ENCODE peak calls at places on chromosomes 1 and 21, in seven cellular contexts. W, X, P, J, F, Q and I are unnamed samples.

GRCh38 chr1:167774710-167775109 is 52.9 kb downstream of the MPZL1 start:
- DNase-seq in W (no peak), X (no peak), P (no peak), J (no peak), F (no peak), Q (no peak), I (no peak)

GRCh38 chr1:150567717-150568561 is 11.5 kb downstream of the MCL1 start:
- DNase-seq in W (peak; percentile 48), X (peak; percentile 97), P (peak; percentile 97), J (peak; percentile 99), F (peak; percentile 70), Q (peak; percentile 76), I (peak; percentile 87)

GRCh38 chr1:52702886-52703787 is 5.0 kb upstream of the COA7 start:
- DNase-seq in W (peak; percentile 94), X (peak; percentile 87), P (peak; percentile 91), J (peak; percentile 98), F (peak; percentile 91), Q (peak; percentile 89), I (peak; percentile 81)

GRCh38 chr1:13617108-13617507 is 33.5 kb downstream of the PDPN start:
- DNase-seq in W (no peak), X (no peak), P (peak; percentile 54), J (no peak), F (no peak), Q (no peak), I (no peak)

GRCh38 chr1:12173631-12174121 is 6.9 kb downstream of the TNFRSF1B start:
- DNase-seq in W (peak; percentile 65), X (no peak), P (peak; percentile 47), J (no peak), F (peak; percentile 82), Q (peak; percentile 40), I (no peak)

GRCh38 chr21:33238146-33238545 is 8.4 kb downstream of the IFNAR2 start:
- DNase-seq in W (no peak), X (no peak), P (no peak), J (no peak), F (no peak), Q (no peak), I (no peak)

GRCh38 chr1:74799119-74799518 is 66.2 kb downstream of the TYW3 start:
- DNase-seq in W (no peak), X (no peak), P (no peak), J (peak; percentile 28), F (no peak), Q (no peak), I (no peak)

GRCh38 chr1:66521736-66522365 is 12.1 kb upstream of the SGIP1 start:
- DNase-seq in W (no peak), X (peak; percentile 70), P (no peak), J (no peak), F (no peak), Q (no peak), I (peak; percentile 82)

GRCh38 chr1:65595724-65596123 is 175.3 kb downstream of the LEPR start:
- DNase-seq in W (no peak), X (no peak), P (no peak), J (no peak), F (no peak), Q (no peak), I (no peak)

GRCh38 chr1:42209516-42210370 is 45.2 kb upstream of the GUCA2A start:
- DNase-seq in W (no peak), X (no peak), P (no peak), J (no peak), F (no peak), Q (no peak), I (no peak)

GRCh38 chr1:203082571-203083462 is 3.0 kb downstream of the MYOG start:
- DNase-seq in W (no peak), X (no peak), P (no peak), J (peak; percentile 19), F (no peak), Q (no peak), I (no peak)

GRCh38 chr1:21909787-21910503 is 27.2 kb downstream of the HSPG2 start:
- DNase-seq in W (peak; percentile 27), X (peak; percentile 73), P (peak; percentile 85), J (peak; percentile 53), F (peak; percentile 84), Q (peak; percentile 81), I (no peak)

GRCh38 chr1:53678507-53678906 is 60.5 kb downstream of the GLIS1 start:
- DNase-seq in W (no peak), X (no peak), P (no peak), J (no peak), F (no peak), Q (peak; percentile 29), I (no peak)

GRCh38 chr21:44618909-44619308 is 7.0 kb downstream of the KRTAP10-8 start:
- DNase-seq in W (no peak), X (no peak), P (no peak), J (no peak), F (no peak), Q (no peak), I (no peak)

GRCh38 chr1:212498243-212498642 is 65.5 kb downstream of the NENF start:
- DNase-seq in W (no peak), X (peak; percentile 91), P (peak; percentile 42), J (no peak), F (no peak), Q (no peak), I (peak; percentile 83)

GRCh38 chr1:243490748-243491686 is 235.2 kb downstream of the SDCCAG8 start:
- DNase-seq in W (no peak), X (no peak), P (no peak), J (peak; percentile 70), F (no peak), Q (no peak), I (no peak)

GRCh38 chr21:44736291-44737004 is 25.1 kb upstream of the TSPEAR start:
- DNase-seq in W (no peak), X (no peak), P (no peak), J (no peak), F (no peak), Q (no peak), I (peak; percentile 73)

GRCh38 chr1:41333146-41333784 is 28.0 kb upstream of the FOXO6 start:
- DNase-seq in W (peak; percentile 64), X (peak; percentile 95), P (no peak), J (no peak), F (no peak), Q (no peak), I (no peak)

GRCh38 chr21:33127154-33127893 is 57.4 kb downstream of the OLIG1 start:
- DNase-seq in W (peak; percentile 80), X (peak; percentile 47), P (peak; percentile 17), J (peak; percentile 91), F (peak; percentile 77), Q (peak; percentile 55), I (peak; percentile 54)

GRCh38 chr1:154329551-154330131 is 4.3 kb downstream of the ATP8B2 start:
- DNase-seq in W (no peak), X (no peak), P (no peak), J (peak; percentile 28), F (no peak), Q (no peak), I (no peak)

GRCh38 chr1:59692591-59692990 is 122.2 kb upstream of the HOOK1 start:
- DNase-seq in W (no peak), X (peak; percentile 94), P (peak; percentile 56), J (no peak), F (no peak), Q (no peak), I (no peak)

GRCh38 chr1:173946380-173946921 is 29.3 kb upstream of the SERPINC1 start:
- DNase-seq in W (no peak), X (no peak), P (no peak), J (no peak), F (no peak), Q (no peak), I (peak; percentile 48)

GRCh38 chr1:245809361-245809760 is 654.6 kb downstream of the KIF26B start:
- DNase-seq in W (no peak), X (no peak), P (no peak), J (peak; percentile 43), F (no peak), Q (no peak), I (no peak)

GRCh38 chr1:208245185-208245705 is 1.1 kb upstream of the PLXNA2 start:
- DNase-seq in W (peak; percentile 82), X (peak; percentile 94), P (peak; percentile 96), J (peak; percentile 96), F (peak; percentile 89), Q (peak; percentile 93), I (peak; percentile 78)
- H3K27ac ChIP-seq in W (no peak overlapping the region), X (no peak overlapping the region), P (peak overlapping the region; percentile 89), J (no peak overlapping the region), F (peak overlapping the region; percentile 92), Q (peak overlapping the region; percentile 37), I (peak overlapping the region; percentile 85)

GRCh38 chr1:111737216-111738132 is 1.7 kb downstream of the INKA2 start:
- DNase-seq in W (no peak), X (no peak), P (peak; percentile 10), J (no peak), F (no peak), Q (no peak), I (no peak)
- H3K27ac ChIP-seq in W (no peak overlapping the region), X (no peak overlapping the region), P (peak overlapping the region; percentile 84), J (peak overlapping the region; percentile 81), F (peak overlapping the region; percentile 98), Q (peak overlapping the region; percentile 93), I (peak overlapping the region; percentile 97)

GRCh38 chr1:4624141-4624715 is 30.2 kb upstream of the AJAP1 start:
- DNase-seq in W (no peak), X (no peak), P (no peak), J (no peak), F (no peak), Q (no peak), I (no peak)

GRCh38 chr1:4624801-4625200 is 29.6 kb upstream of the AJAP1 start:
- DNase-seq in W (no peak), X (no peak), P (no peak), J (no peak), F (no peak), Q (no peak), I (no peak)

GRCh38 chr1:4627353-4627752 is 27.1 kb upstream of the AJAP1 start:
- DNase-seq in W (no peak), X (no peak), P (no peak), J (no peak), F (no peak), Q (no peak), I (no peak)

GRCh38 chr1:4626560-4627319 is 27.7 kb upstream of the AJAP1 start:
- DNase-seq in W (no peak), X (no peak), P (no peak), J (no peak), F (no peak), Q (peak; percentile 39), I (no peak)

DNA sequence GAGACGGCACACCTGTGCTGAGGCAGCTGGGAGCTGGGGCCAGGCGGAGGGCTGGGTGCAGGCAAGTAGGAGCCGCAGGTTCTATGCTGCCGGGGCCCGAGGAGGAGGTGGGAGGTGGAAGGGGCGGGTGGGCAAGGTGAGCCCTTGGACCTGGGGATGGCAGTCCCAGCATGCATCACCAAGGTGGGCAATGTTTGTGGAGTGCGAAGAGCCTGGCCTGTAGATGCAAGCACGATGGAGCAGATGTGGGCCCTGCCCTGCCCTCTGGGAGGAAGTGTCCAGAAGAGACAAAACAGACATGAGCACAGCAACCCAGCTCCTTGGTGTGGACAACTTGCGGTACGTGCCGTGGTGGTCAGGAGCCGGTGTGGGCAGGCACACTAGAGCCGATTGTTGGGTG is 28.3 kb upstream of the AJAP1 start:
- DNase-seq in W (no peak), X (no peak), P (no peak), J (no peak), F (no peak), Q (no peak), I (no peak)
- H3K27ac ChIP-seq in W (no peak overlapping the region), X (no peak overlapping the region), P (no peak overlapping the region), J (no peak overlapping the region), F (no peak overlapping the region), Q (no peak overlapping the region), I (no peak overlapping the region)

DNA sequence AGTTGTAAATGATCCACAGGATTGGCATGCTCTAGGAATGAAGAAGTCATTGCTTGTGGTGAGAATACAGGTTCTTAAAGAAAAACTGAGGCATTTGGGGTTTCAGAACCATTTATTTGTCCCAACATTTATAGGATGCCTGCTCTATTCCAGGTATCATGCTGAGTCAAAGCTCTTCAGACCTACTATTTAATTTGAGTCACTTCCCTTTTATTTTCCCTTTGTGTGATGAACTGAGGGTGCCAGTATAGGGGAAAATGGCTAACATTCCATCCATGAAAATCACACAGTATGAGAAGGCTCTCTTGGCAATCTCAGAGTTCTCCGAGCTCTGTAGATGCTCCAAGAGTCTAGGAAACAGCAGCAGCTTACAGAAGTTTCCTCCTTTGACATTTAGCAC is 110.4 kb downstream of the RNF220 start:
- DNase-seq in W (no peak), X (no peak), P (no peak), J (no peak), F (no peak), Q (no peak), I (peak; percentile 60)
- H3K27ac ChIP-seq in W (no peak overlapping the region), X (no peak overlapping the region), P (no peak overlapping the region), J (no peak overlapping the region), F (no peak overlapping the region), Q (no peak overlapping the region), I (no peak overlapping the region)